ENCODE peak calls at places on chromosomes 5 and 9, in seven cellular contexts. E is fibroblast of the aortic adventitia, C is progenitor cell of endocrine pancreas, U is lower leg skin, M is mesothelial cell of epicardium, K is sigmoid colon, Z is endothelial cell. O is an unnamed sample.

GRCh38 chr5:137195483-137195882 is 303.6 kb downstream of the SPOCK1 start:
- DNase-seq in C (no peak), M (no peak), K (no peak), U (no peak), E (no peak), Z (no peak), O (no peak)

GRCh38 chr5:171152382-171152781 is 156.7 kb upstream of the TLX3 start:
- DNase-seq in M (no peak), E (peak), C (no peak), U (no peak), Z (no peak), K (no peak), O (no peak)

GRCh38 chr9:34072410-34072809 is 23.7 kb upstream of the UBAP2 start:
- DNase-seq in K (no peak), Z (no peak), C (no peak), U (peak), E (no peak), M (peak), O (no peak)

GRCh38 chr5:124883686-124884085 is 137.2 kb upstream of the ZNF608 start:
- DNase-seq in C (no peak), K (no peak), M (no peak), U (no peak), E (no peak), Z (no peak), O (no peak)

GRCh38 chr9:137492464-137493162 is 33.5 kb upstream of the NSMF start:
- DNase-seq in M (no peak), E (no peak), K (no peak), Z (no peak), U (no peak), C (no peak), O (no peak)

GRCh38 chr5:138649775-138650174 is 74.6 kb upstream of the HSPA9 start:
- DNase-seq in M (no peak), E (no peak), K (no peak), Z (no peak), C (no peak), U (no peak), O (no peak)

GRCh38 chr9:133045132-133045531 is 14.3 kb downstream of the GTF3C5 start:
- DNase-seq in Z (no peak), C (no peak), M (no peak), K (no peak), E (no peak), U (no peak), O (no peak)

GRCh38 chr9:94796687-94797086 is 70.2 kb downstream of the AOPEP start:
- DNase-seq in K (no peak), Z (no peak), C (no peak), M (no peak), U (no peak), E (no peak), O (no peak)

GRCh38 chr5:171601266-171601881 is 181.9 kb downstream of the FGF18 start:
- DNase-seq in C (no peak), M (no peak), E (no peak), Z (no peak), K (no peak), U (no peak), O (no peak)

GRCh38 chr5:38670878-38671277 is 114.4 kb upstream of the LIFR start:
- DNase-seq in U (peak), C (no peak), M (no peak), Z (no peak), K (no peak), E (peak), O (no peak)

GRCh38 chr5:119279093-119279492 is 76.7 kb upstream of the TNFAIP8 start:
- DNase-seq in E (no peak), Z (no peak), M (no peak), U (no peak), K (no peak), C (no peak), O (no peak)

DNA sequence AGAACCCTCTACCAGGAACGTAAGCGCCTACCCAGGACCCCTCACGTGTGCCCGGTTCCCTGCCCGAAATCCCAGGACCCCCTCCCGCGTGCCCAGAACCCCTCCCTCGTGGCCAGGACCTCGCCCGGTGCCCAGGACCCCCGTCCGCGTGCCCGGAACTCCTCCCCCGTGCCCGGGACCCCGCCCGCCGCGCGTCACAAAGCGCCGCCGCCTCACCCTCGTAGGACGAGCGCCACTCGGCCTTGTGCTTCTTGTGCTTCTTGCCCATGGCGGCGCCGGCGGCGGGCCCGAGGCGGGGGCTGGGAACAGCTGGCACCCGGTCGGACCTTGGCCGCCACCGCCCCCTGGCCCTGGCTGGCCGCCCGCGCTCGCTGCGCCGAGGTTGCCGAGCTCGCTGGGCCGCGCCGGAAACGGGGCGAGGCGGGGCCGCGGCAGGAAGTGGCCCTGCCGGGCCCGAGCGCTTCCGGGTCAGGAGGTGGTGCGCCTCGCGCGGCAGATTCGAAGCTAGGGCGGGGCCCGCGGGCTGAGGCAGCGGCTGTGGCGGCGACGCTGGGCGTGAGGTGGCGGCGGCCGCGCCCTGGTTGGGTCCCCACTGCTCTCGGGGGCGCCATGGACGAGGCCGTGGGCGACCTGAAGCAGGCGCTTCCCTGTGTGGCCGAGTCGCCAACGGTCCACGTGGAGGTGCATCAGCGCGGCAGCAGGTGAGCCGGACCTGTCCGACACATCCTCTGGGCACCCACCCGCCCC is at the start of the genes BRD9 and TRIP13:
- DNase-seq in M (peak), K (peak), Z (peak), U (peak), E (peak), C (peak), O (peak)
- TF ChIP-seq CTCF in M (no peak), K (no peak), Z (no peak), U (no peak), E (no peak), C (peak), O (no peak)

GRCh38 chr9:77457916-77458592 is 190.1 kb downstream of the GNA14 start:
- DNase-seq in C (peak), M (peak), E (peak), K (peak), U (peak), Z (peak), O (peak)

GRCh38 chr9:77454668-77455067 is 193.5 kb downstream of the GNA14 start:
- DNase-seq in M (no peak), C (no peak), U (no peak), Z (no peak), E (peak), K (no peak), O (no peak)

GRCh38 chr9:77456829-77457437 is 191.2 kb downstream of the GNA14 start:
- DNase-seq in U (peak), E (peak), K (peak), C (peak), M (peak), Z (peak), O (peak)

GRCh38 chr9:77453857-77454647 is 194.1 kb downstream of the GNA14 start:
- DNase-seq in Z (no peak), K (no peak), E (no peak), C (no peak), U (no peak), M (no peak), O (no peak)

DNA sequence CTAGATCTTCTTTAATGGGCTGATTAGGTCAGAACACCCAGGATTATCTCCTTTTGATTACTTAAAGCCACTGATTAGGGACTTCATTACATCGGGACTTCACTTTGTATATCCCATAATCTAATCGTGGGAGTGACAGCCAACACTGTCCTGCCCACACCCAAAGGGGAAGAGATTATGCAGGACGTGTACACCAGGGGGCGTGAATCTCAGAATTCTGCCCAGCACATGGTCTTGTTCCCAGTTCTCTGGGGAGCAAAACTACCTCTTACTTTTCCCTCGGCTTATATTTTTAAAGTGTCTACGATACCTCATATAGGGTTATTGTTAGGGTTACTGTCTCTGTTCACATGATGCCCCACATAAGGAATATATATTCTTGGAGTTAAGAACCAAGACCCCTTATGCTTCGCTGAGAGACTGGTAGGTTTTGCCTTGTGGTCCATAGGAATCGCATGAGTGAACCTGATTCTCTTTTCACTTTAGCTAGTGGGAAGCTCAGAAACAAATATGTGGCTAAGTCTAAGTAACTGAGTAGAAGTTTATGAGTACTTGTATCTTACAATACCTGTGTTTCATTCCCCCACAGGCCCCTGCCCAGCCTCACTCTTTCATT is 192.7 kb downstream of the GNA14 start:
- DNase-seq in M (no peak), U (no peak), C (no peak), K (no peak), E (no peak), Z (peak), O (no peak)
- TF ChIP-seq CTCF in M (peak), U (no peak), C (peak), K (no peak), E (peak), Z (peak), O (no peak)

DNA sequence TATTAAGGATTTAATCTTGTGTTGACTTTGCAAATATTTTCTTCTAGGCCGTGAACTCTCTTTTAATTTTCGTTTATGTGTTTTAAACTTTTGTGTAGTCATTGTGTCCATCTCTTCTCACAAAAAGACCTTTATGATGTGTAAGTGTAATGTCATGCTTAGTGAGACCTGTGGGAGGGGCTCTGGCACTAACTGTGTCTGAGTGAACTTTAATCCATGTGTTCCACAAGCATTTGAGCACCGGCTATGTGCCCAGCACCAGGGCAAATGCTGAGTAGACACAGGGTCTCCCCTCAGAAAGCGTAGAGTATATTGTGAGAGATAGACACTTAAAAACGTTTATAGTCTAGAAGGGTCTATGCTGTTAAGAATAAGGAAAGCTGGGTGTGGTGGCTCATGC is 272.6 kb upstream of the TUT7 start:
- DNase-seq in Z (no peak), M (no peak), E (no peak), U (no peak), K (no peak), C (no peak), O (no peak)
- TF ChIP-seq CTCF in Z (no peak), M (no peak), E (no peak), U (no peak), K (no peak), C (no peak), O (no peak)

GRCh38 chr9:129495422-129496186 is 125.3 kb downstream of the C9orf50 start:
- DNase-seq in E (peak), Z (peak), C (peak), U (peak), M (peak), K (peak), O (peak)

GRCh38 chr9:129498451-129499376 is 122.2 kb downstream of the C9orf50 start:
- DNase-seq in E (no peak), K (no peak), U (no peak), C (no peak), M (no peak), Z (no peak), O (no peak)

GRCh38 chr9:129496187-129497063 is 124.5 kb downstream of the C9orf50 start:
- DNase-seq in E (peak), C (peak), Z (peak), K (peak), U (peak), M (peak), O (peak)

GRCh38 chr9:129497837-129498450 is 123.0 kb downstream of the C9orf50 start:
- DNase-seq in C (no peak), M (no peak), E (no peak), U (no peak), Z (no peak), K (peak), O (no peak)

DNA sequence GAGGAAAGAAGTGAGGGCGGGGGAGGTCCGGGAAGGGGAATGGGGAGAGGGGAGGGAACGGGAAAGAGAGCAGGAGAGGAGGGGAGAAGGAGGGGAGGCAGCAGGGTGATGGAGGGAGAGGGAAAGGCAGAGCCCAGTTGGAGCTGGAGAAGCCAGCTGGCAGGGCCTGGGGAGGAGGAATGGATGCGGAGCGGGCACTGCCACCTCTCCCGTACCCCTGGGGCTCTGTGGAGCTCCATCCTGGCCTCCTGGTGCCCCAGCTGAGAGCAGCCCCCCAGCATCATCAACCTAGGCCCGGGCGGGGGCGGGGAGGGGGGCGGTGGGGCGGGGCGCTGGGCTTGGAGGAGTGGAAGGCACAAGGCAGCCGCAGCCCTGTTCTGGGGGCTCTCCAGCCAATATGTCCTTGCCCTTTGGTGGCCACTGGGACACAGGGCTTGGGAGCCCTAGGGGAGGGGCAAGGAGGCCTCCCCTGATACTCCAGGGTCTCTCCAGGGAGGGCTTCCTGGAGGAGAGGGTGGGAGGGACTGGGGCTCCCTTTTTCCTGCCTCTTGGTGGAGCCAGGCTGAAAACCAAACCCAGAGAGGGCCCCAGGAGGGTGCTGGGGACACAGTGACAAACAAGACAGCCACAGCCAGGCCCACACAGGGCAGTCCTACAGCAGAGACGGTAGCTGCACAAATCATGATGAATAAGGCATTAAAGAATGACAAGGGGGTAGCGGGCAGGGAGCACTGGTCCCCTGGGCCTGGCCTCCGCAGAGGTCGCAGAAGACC is 123.7 kb downstream of the C9orf50 start:
- DNase-seq in M (no peak), E (no peak), U (no peak), C (no peak), Z (no peak), K (peak), O (no peak)
- TF ChIP-seq CTCF in M (no peak), E (no peak), U (no peak), C (no peak), Z (no peak), K (no peak), O (no peak)

GRCh38 chr9:123063172-123063508 is 29.7 kb downstream of the GPR21 start:
- DNase-seq in M (no peak), U (no peak), K (no peak), Z (no peak), E (peak), C (no peak), O (no peak)

GRCh38 chr9:123062306-123063171 is 29.1 kb downstream of the GPR21 start:
- DNase-seq in U (no peak), Z (no peak), E (no peak), M (no peak), C (no peak), K (no peak), O (no peak)

GRCh38 chr9:123058834-123059233 is 25.4 kb downstream of the GPR21 start:
- DNase-seq in M (no peak), K (no peak), U (no peak), Z (no peak), C (no peak), E (no peak), O (no peak)

GRCh38 chr9:123059472-123060220 is 26.2 kb downstream of the GPR21 start:
- DNase-seq in Z (no peak), M (no peak), K (no peak), C (no peak), U (no peak), E (no peak), O (no peak)

DNA sequence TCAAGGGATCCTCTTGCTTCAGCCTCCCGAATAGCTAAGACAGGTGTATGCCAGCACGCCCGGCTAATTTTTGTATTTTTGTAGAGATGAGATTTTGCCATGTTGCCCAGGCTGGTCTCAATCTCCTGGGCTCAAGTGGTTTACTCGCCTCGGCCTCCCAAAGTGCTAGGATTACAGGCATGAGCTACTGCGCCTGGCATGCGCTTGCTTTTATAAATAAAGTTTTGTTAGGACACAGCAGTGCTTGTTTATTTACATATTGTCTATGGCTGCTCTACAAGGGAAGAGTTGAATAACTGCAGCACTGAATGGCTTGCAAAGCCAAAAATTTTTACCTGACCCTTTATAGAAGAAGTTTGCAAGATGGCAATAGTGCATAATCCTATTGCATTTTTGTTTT is 27.7 kb downstream of the GPR21 start:
- DNase-seq in E (no peak), U (no peak), Z (no peak), M (no peak), K (no peak), C (no peak), O (no peak)
- TF ChIP-seq CTCF in E (no peak), U (no peak), Z (no peak), M (no peak), K (no peak), C (no peak), O (no peak)

DNA sequence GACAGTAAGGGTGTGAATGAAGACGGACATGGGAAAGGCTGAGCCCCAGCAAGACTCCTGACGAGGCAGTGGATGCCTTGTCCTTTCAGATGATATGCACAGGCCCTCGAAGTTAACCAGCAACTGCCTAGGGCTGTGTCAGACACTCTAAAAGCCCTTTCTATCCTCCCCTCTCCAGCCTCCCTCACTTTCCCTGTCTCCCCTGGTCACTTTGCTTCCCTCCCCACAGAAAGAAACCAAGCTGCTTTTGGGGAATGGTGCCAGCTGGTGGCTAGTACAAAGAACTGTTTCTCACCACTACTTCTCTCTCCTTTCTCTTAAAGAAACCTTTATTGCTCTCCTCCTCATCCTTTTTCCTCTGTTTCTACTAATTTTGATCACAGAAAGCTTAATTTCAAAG is 21.4 kb downstream of the LHFPL2 start:
- DNase-seq in Z (no peak), M (no peak), C (no peak), U (no peak), K (peak), E (peak), O (no peak)
- TF ChIP-seq CTCF in Z (no peak), M (no peak), C (peak), U (no peak), K (peak), E (peak), O (no peak)

O was measured in activated B cell treated with CpG ODN at 0.5 μM for 24 hours.